ENCODE peak calls at places on chromosomes 6 and 20, in six cellular contexts. M is GM13976, D is HS-5, H is germinal center, U is hepatocyte, X is ascending aorta. K is an unnamed sample.

GRCh38 chr6:129577691-129578090 is 132.3 kb downstream of the ARHGAP18 start:
- DNase-seq in M (no peak), D (no peak), H (no peak), U (no peak), X (no peak), K (no peak)

GRCh38 chr6:4355241-4355640 is 219.9 kb upstream of the ECI2 start:
- DNase-seq in M (no peak), D (peak; percentile 92), H (no peak), U (no peak), X (no peak), K (no peak)

GRCh38 chr6:164108869-164109769 is 694.6 kb downstream of the QKI start:
- DNase-seq in M (no peak), D (no peak), H (no peak), U (no peak), X (no peak), K (no peak)

GRCh38 chr6:128337619-128338018 is 182.8 kb downstream of the PTPRK start:
- DNase-seq in M (no peak), D (no peak), H (no peak), U (no peak), X (no peak), K (no peak)

GRCh38 chr6:40543133-40543532 is 44.0 kb downstream of the LRFN2 start:
- DNase-seq in M (no peak), D (no peak), H (no peak), U (no peak), X (no peak), K (no peak)

GRCh38 chr20:2538931-2539330 is 2.6 kb downstream of the TMC2 start:
- DNase-seq in M (no peak), D (no peak), H (no peak), U (no peak), X (no peak), K (no peak)

GRCh38 chr6:6746334-6746969 is 157.9 kb downstream of the LY86 start:
- DNase-seq in M (no peak), D (no peak), H (no peak), U (no peak), X (no peak), K (no peak)

GRCh38 chr6:56458324-56458884 is 184.3 kb downstream of the DST start:
- DNase-seq in M (no peak), D (no peak), H (no peak), U (no peak), X (no peak), K (no peak)

GRCh38 chr6:45116714-45117410 is 211.3 kb upstream of the RUNX2 start:
- DNase-seq in M (no peak), D (peak; percentile 74), H (no peak), U (no peak), X (no peak), K (no peak)